ENCODE peak calls at places on chromosomes 11 and 22, in six cellular contexts. Y is upper lobe of right lung, W is progenitor cell of endocrine pancreas, D is IMR-90, P is osteocyte, K is AG04450. V is an unnamed sample.

GRCh38 chr11:8262552-8263108 is 1.0 kb downstream of the LMO1 start:
- DNase-seq in W (peak), Y (peak), K (peak), D (peak), P (no peak), V (peak)

GRCh38 chr11:27456140-27456801 is 16.3 kb downstream of the LGR4 start:
- DNase-seq in D (peak), Y (no peak), P (no peak), K (no peak), W (no peak), V (no peak)

GRCh38 chr11:2675540-2675939 is 24.3 kb downstream of the KCNQ1OT1 start:
- DNase-seq in W (no peak), K (no peak), P (no peak), D (no peak), Y (peak), V (no peak)

GRCh38 chr11:100867601-100868000 is 180.5 kb downstream of the ARHGAP42 start:
- DNase-seq in P (no peak), Y (no peak), W (no peak), K (no peak), D (no peak), V (no peak)

GRCh38 chr11:46338636-46338987 is 8.7 kb upstream of the DGKZ start:
- DNase-seq in P (no peak), D (peak), Y (no peak), W (no peak), K (no peak), V (no peak)

GRCh38 chr11:104159356-104159755 is 4.6 kb downstream of the PDGFD start:
- DNase-seq in W (no peak), P (no peak), K (no peak), D (peak), Y (no peak), V (no peak)

GRCh38 chr22:17337639-17338038 is 31.6 kb upstream of the CECR2 start:
- DNase-seq in K (no peak), D (no peak), Y (no peak), W (no peak), P (no peak), V (no peak)

GRCh38 chr11:29051935-29052334 is 943.7 kb downstream of the METTL15 start:
- DNase-seq in K (no peak), P (no peak), Y (no peak), D (peak), W (no peak), V (no peak)

GRCh38 chr22:30823015-30823370 is 128.3 kb downstream of the OSBP2 start:
- DNase-seq in Y (peak), W (no peak), K (no peak), P (no peak), D (no peak), V (peak)

GRCh38 chr22:46045459-46046298 is 68.7 kb upstream of the WNT7B start:
- DNase-seq in P (no peak), W (no peak), K (no peak), D (no peak), Y (peak), V (no peak)

GRCh38 chr22:45631140-45631539 is 40.5 kb upstream of the ATXN10 start:
- DNase-seq in Y (peak), W (no peak), D (no peak), P (no peak), K (no peak), V (no peak)

GRCh38 chr11:3196161-3197043 is 22.2 kb downstream of the MRGPRG start:
- DNase-seq in Y (peak), W (no peak), K (no peak), D (no peak), P (no peak), V (no peak)

GRCh38 chr11:1825039-1825740 is 9.6 kb upstream of the SYT8 start:
- DNase-seq in W (peak), P (no peak), D (no peak), Y (peak), K (no peak), V (peak)

GRCh38 chr11:74948546-74948897 is 369 bp downstream of the XRRA1 start:
- DNase-seq in D (no peak), P (no peak), Y (no peak), W (no peak), K (no peak), V (no peak)

GRCh38 chr11:126533560-126533959 is 178.1 kb downstream of the ST3GAL4 start:
- DNase-seq in D (no peak), K (no peak), P (no peak), Y (no peak), W (no peak), V (no peak)

GRCh38 chr11:7787239-7787638 is 9.5 kb downstream of the OR5P2 start:
- DNase-seq in K (no peak), D (no peak), Y (no peak), W (no peak), P (no peak), V (no peak)

GRCh38 chr11:73464347-73464746 is 88.1 kb downstream of the RELT start:
- DNase-seq in D (peak), Y (no peak), P (no peak), K (no peak), W (no peak), V (no peak)

GRCh38 chr11:96426356-96427103 is 36.7 kb downstream of the JRKL start:
- DNase-seq in P (no peak), Y (no peak), D (peak), W (no peak), K (peak), V (no peak)

GRCh38 chr11:102592634-102593581 is 32.2 kb downstream of the MMP20 start:
- DNase-seq in W (no peak), D (peak), Y (no peak), K (no peak), P (no peak), V (no peak)

GRCh38 chr11:120137611-120138521 is at the start of gene TRIM29:
- DNase-seq in D (no peak), P (peak), W (no peak), K (no peak), Y (peak), V (peak)

GRCh38 chr11:60095477-60096120 is 7.1 kb downstream of the MS4A2 start:
- DNase-seq in P (no peak), D (no peak), K (no peak), W (no peak), Y (no peak), V (no peak)

GRCh38 chr11:60100511-60100910 is 12.0 kb downstream of the MS4A2 start:
- DNase-seq in P (no peak), D (no peak), Y (no peak), K (no peak), W (no peak), V (no peak)

GRCh38 chr11:60098508-60098907 is 10.0 kb downstream of the MS4A2 start:
- DNase-seq in K (no peak), P (no peak), Y (no peak), W (no peak), D (no peak), V (no peak)
- TF ChIP-seq CTCF in K (no peak), P (no peak), Y (no peak), W (no peak), D (no peak), V (no peak)

GRCh38 chr22:39519681-39520053 is 695 bp upstream of the ATF4 start:
- DNase-seq in K (no peak), W (no peak), D (no peak), P (no peak), Y (no peak), V (no peak)
- TF ChIP-seq CTCF in K (peak), W (peak), D (peak), P (peak), Y (no peak), V (no peak)

GRCh38 chr22:50010676-50011446 is 1.7 kb downstream of the IL17REL start:
- DNase-seq in Y (peak), D (no peak), K (no peak), W (no peak), P (no peak), V (peak)

GRCh38 chr22:50014053-50014501 is 1.5 kb upstream of the IL17REL start:
- DNase-seq in W (no peak), P (no peak), Y (peak), D (no peak), K (no peak), V (no peak)

GRCh38 chr22:50011447-50012200 is 941 bp downstream of the IL17REL start:
- DNase-seq in P (no peak), W (peak), K (no peak), D (no peak), Y (peak), V (peak)

GRCh38 chr22:50014655-50015401 is 2.3 kb upstream of the IL17REL start:
- DNase-seq in W (no peak), D (no peak), Y (peak), P (no peak), K (no peak), V (peak)

GRCh38 chr22:50012201-50013181 is at the start of gene IL17REL:
- DNase-seq in K (no peak), Y (peak), P (peak), W (no peak), D (peak), V (peak)
- TF ChIP-seq CTCF in K (peak), Y (peak), P (peak), W (no peak), D (no peak), V (no peak)

GRCh38 chr22:34395370-34395769 is 475.1 kb upstream of the LARGE1 start:
- DNase-seq in W (no peak), Y (no peak), D (no peak), P (no peak), K (no peak), V (no peak)

GRCh38 chr22:34390400-34390799 is 470.1 kb upstream of the LARGE1 start:
- DNase-seq in Y (no peak), P (no peak), W (no peak), K (no peak), D (no peak), V (no peak)
- TF ChIP-seq CTCF in Y (no peak), P (no peak), W (no peak), K (no peak), D (no peak), V (no peak)

GRCh38 chr22:19554834-19555404 is 30.7 kb upstream of the CLDN5 start:
- DNase-seq in K (no peak), Y (no peak), W (no peak), D (peak), P (no peak), V (peak)
- TF ChIP-seq CTCF in K (peak), Y (peak), W (peak), D (peak), P (peak), V (peak)

GRCh38 chr11:110712643-110713468 is 619 bp upstream of the ARHGAP20 start:
- DNase-seq in K (no peak), D (peak), P (peak), W (peak), Y (peak), V (peak)
- TF ChIP-seq CTCF in K (peak), D (peak), P (peak), W (no peak), Y (peak), V (no peak)